ENCODE peak calls at places on chromosomes 12 and 14, in six cellular contexts. K, T, G, R, L and A are unnamed samples.
A peak's percentile ranks its signal among the peaks of the same experiment; 100 is the strongest.

GRCh38 chr12:57766464-57767311 is at the start of gene CYP27B1:
- DNase-seq in L (no peak), G (no peak), T (no peak), K (peak; percentile 41), R (no peak), A (peak; percentile 19)

GRCh38 chr14:61703342-61704129 is 8.2 kb downstream of the HIF1A start:
- DNase-seq in T (no peak), G (no peak), L (no peak), K (no peak), R (no peak), A (no peak)

GRCh38 chr14:98951031-98951430 is 321.0 kb downstream of the BCL11B start:
- DNase-seq in L (no peak), R (no peak), K (no peak), G (no peak), T (no peak), A (no peak)

GRCh38 chr12:121628037-121628436 is 1.7 kb downstream of the ORAI1 start:
- DNase-seq in T (no peak), K (no peak), R (peak; percentile 44), G (no peak), L (no peak), A (no peak)

GRCh38 chr14:96002511-96002884 is 36.7 kb upstream of the C14orf132 start:
- DNase-seq in K (peak; percentile 10), G (no peak), R (no peak), T (no peak), L (no peak), A (no peak)

GRCh38 chr12:110555509-110556406 is 27.4 kb downstream of the PPTC7 start:
- DNase-seq in K (no peak), G (no peak), R (no peak), T (peak; percentile 53), L (no peak), A (peak; percentile 42)

GRCh38 chr12:118537481-118537917 is 161.1 kb downstream of the SUDS3 start:
- DNase-seq in T (no peak), R (no peak), K (no peak), G (no peak), L (no peak), A (no peak)

GRCh38 chr12:12804011-12804410 is 9.1 kb upstream of the DDX47 start:
- DNase-seq in R (no peak), T (no peak), K (no peak), G (no peak), L (no peak), A (no peak)

GRCh38 chr14:103868242-103868897 is 21.0 kb upstream of the PPP1R13B start:
- DNase-seq in L (no peak), T (no peak), K (no peak), R (no peak), G (no peak), A (no peak)

GRCh38 chr14:92460916-92461579 is 52.5 kb upstream of the RIN3 start:
- DNase-seq in L (no peak), T (peak; percentile 57), K (no peak), R (peak; percentile 15), G (no peak), A (peak; percentile 70)